ENCODE peak calls at places on chromosomes 12 and 14, in ten cellular contexts. One of them, this sample, is unnamed.

GRCh38 chr12:46711756-46712155 is 114.0 kb downstream of the SLC38A4 start:
- DNase-seq in GDM1: no peak
- DNase-seq in Calu3: no peak
- DNase-seq in fibroblast of the conjunctiva: peak
- DNase-seq in cardiac fibroblast: peak
- DNase-seq in activated CD4-positive, alpha-beta T cell treated with anti-CD3 and anti-CD28 coated beads, Interleukin-2, amount 50 U/mL, for 4 hours: no peak
- DNase-seq in T-cell: no peak
- DNase-seq in CD8-positive, alpha-beta memory T cell: no peak
- DNase-seq in GF-D8: no peak
- DNase-seq in AG09309: peak
- DNase-seq in this sample: no peak

GRCh38 chr14:85248881-85249635 is 280.9 kb upstream of the FLRT2 start:
- DNase-seq in GF-D8: no peak
- DNase-seq in GDM1: no peak
- DNase-seq in AG09309: no peak
- DNase-seq in T-cell: no peak
- DNase-seq in activated CD4-positive, alpha-beta T cell treated with anti-CD3 and anti-CD28 coated beads, Interleukin-2, amount 50 U/mL, for 4 hours: no peak
- DNase-seq in CD8-positive, alpha-beta memory T cell: no peak
- DNase-seq in fibroblast of the conjunctiva: no peak
- DNase-seq in cardiac fibroblast: peak
- DNase-seq in Calu3: no peak
- DNase-seq in this sample: no peak

GRCh38 chr14:52042371-52043037 is 26.4 kb downstream of the NID2 start:
- DNase-seq in T-cell: no peak
- DNase-seq in GDM1: no peak
- DNase-seq in activated CD4-positive, alpha-beta T cell treated with anti-CD3 and anti-CD28 coated beads, Interleukin-2, amount 50 U/mL, for 4 hours: no peak
- DNase-seq in GF-D8: no peak
- DNase-seq in AG09309: no peak
- DNase-seq in CD8-positive, alpha-beta memory T cell: no peak
- DNase-seq in fibroblast of the conjunctiva: no peak
- DNase-seq in cardiac fibroblast: no peak
- DNase-seq in Calu3: no peak
- DNase-seq in this sample: no peak

GRCh38 chr12:66409195-66409871 is 107.0 kb downstream of the HELB start:
- DNase-seq in GF-D8: peak
- DNase-seq in AG09309: peak
- DNase-seq in activated CD4-positive, alpha-beta T cell treated with anti-CD3 and anti-CD28 coated beads, Interleukin-2, amount 50 U/mL, for 4 hours: peak
- DNase-seq in Calu3: peak
- DNase-seq in fibroblast of the conjunctiva: peak
- DNase-seq in CD8-positive, alpha-beta memory T cell: no peak
- DNase-seq in cardiac fibroblast: peak
- DNase-seq in T-cell: peak
- DNase-seq in GDM1: peak
- DNase-seq in this sample: peak

GRCh38 chr12:11324426-11324825 is 14.2 kb upstream of the PRB4 start:
- DNase-seq in cardiac fibroblast: no peak
- DNase-seq in AG09309: no peak
- DNase-seq in activated CD4-positive, alpha-beta T cell treated with anti-CD3 and anti-CD28 coated beads, Interleukin-2, amount 50 U/mL, for 4 hours: no peak
- DNase-seq in Calu3: no peak
- DNase-seq in T-cell: no peak
- DNase-seq in fibroblast of the conjunctiva: no peak
- DNase-seq in GDM1: no peak
- DNase-seq in GF-D8: no peak
- DNase-seq in CD8-positive, alpha-beta memory T cell: no peak
- DNase-seq in this sample: no peak

GRCh38 chr12:111840831-111841230 is 1.2 kb upstream of the MAPKAPK5 start:
- DNase-seq in GDM1: no peak
- DNase-seq in Calu3: no peak
- DNase-seq in activated CD4-positive, alpha-beta T cell treated with anti-CD3 and anti-CD28 coated beads, Interleukin-2, amount 50 U/mL, for 4 hours: no peak
- DNase-seq in AG09309: no peak
- DNase-seq in cardiac fibroblast: no peak
- DNase-seq in GF-D8: no peak
- DNase-seq in fibroblast of the conjunctiva: no peak
- DNase-seq in CD8-positive, alpha-beta memory T cell: no peak
- DNase-seq in T-cell: no peak
- DNase-seq in this sample: no peak

GRCh38 chr14:43872222-43872621 is 634.9 kb downstream of the FSCB start:
- DNase-seq in GF-D8: no peak
- DNase-seq in Calu3: no peak
- DNase-seq in fibroblast of the conjunctiva: no peak
- DNase-seq in CD8-positive, alpha-beta memory T cell: no peak
- DNase-seq in AG09309: no peak
- DNase-seq in cardiac fibroblast: no peak
- DNase-seq in GDM1: no peak
- DNase-seq in T-cell: no peak
- DNase-seq in activated CD4-positive, alpha-beta T cell treated with anti-CD3 and anti-CD28 coated beads, Interleukin-2, amount 50 U/mL, for 4 hours: no peak
- DNase-seq in this sample: no peak

GRCh38 chr12:6135071-6135470 is 10.6 kb upstream of the VWF start:
- DNase-seq in Calu3: no peak
- DNase-seq in fibroblast of the conjunctiva: no peak
- DNase-seq in GF-D8: no peak
- DNase-seq in GDM1: no peak
- DNase-seq in cardiac fibroblast: peak
- DNase-seq in T-cell: no peak
- DNase-seq in AG09309: no peak
- DNase-seq in CD8-positive, alpha-beta memory T cell: no peak
- DNase-seq in activated CD4-positive, alpha-beta T cell treated with anti-CD3 and anti-CD28 coated beads, Interleukin-2, amount 50 U/mL, for 4 hours: no peak
- DNase-seq in this sample: no peak

GRCh38 chr12:131572626-131573025 is 138.3 kb upstream of the SFSWAP start:
- DNase-seq in activated CD4-positive, alpha-beta T cell treated with anti-CD3 and anti-CD28 coated beads, Interleukin-2, amount 50 U/mL, for 4 hours: no peak
- DNase-seq in AG09309: no peak
- DNase-seq in GDM1: no peak
- DNase-seq in GF-D8: no peak
- DNase-seq in Calu3: no peak
- DNase-seq in CD8-positive, alpha-beta memory T cell: no peak
- DNase-seq in cardiac fibroblast: no peak
- DNase-seq in T-cell: no peak
- DNase-seq in fibroblast of the conjunctiva: no peak
- DNase-seq in this sample: no peak

GRCh38 chr14:95484296-95484695 is 32.2 kb downstream of the SYNE3 start:
- DNase-seq in CD8-positive, alpha-beta memory T cell: no peak
- DNase-seq in fibroblast of the conjunctiva: no peak
- DNase-seq in activated CD4-positive, alpha-beta T cell treated with anti-CD3 and anti-CD28 coated beads, Interleukin-2, amount 50 U/mL, for 4 hours: no peak
- DNase-seq in AG09309: no peak
- DNase-seq in GDM1: no peak
- DNase-seq in T-cell: no peak
- DNase-seq in cardiac fibroblast: no peak
- DNase-seq in Calu3: no peak
- DNase-seq in GF-D8: no peak
- DNase-seq in this sample: no peak

GRCh38 chr14:98984719-98985041 is 287.3 kb downstream of the BCL11B start:
- DNase-seq in GDM1: no peak
- DNase-seq in Calu3: no peak
- DNase-seq in AG09309: no peak
- DNase-seq in fibroblast of the conjunctiva: no peak
- DNase-seq in cardiac fibroblast: no peak
- DNase-seq in T-cell: peak
- DNase-seq in CD8-positive, alpha-beta memory T cell: peak
- DNase-seq in activated CD4-positive, alpha-beta T cell treated with anti-CD3 and anti-CD28 coated beads, Interleukin-2, amount 50 U/mL, for 4 hours: peak
- DNase-seq in GF-D8: no peak
- DNase-seq in this sample: peak

GRCh38 chr12:27936196-27936595 is 36.3 kb downstream of the PTHLH start:
- DNase-seq in cardiac fibroblast: peak
- DNase-seq in activated CD4-positive, alpha-beta T cell treated with anti-CD3 and anti-CD28 coated beads, Interleukin-2, amount 50 U/mL, for 4 hours: no peak
- DNase-seq in AG09309: no peak
- DNase-seq in Calu3: no peak
- DNase-seq in T-cell: no peak
- DNase-seq in GF-D8: no peak
- DNase-seq in GDM1: no peak
- DNase-seq in CD8-positive, alpha-beta memory T cell: no peak
- DNase-seq in fibroblast of the conjunctiva: no peak
- DNase-seq in this sample: no peak

GRCh38 chr12:18068355-18068754 is 21.6 kb downstream of the RERGL start:
- DNase-seq in T-cell: no peak
- DNase-seq in AG09309: no peak
- DNase-seq in activated CD4-positive, alpha-beta T cell treated with anti-CD3 and anti-CD28 coated beads, Interleukin-2, amount 50 U/mL, for 4 hours: no peak
- DNase-seq in GDM1: no peak
- DNase-seq in GF-D8: no peak
- DNase-seq in Calu3: no peak
- DNase-seq in cardiac fibroblast: no peak
- DNase-seq in fibroblast of the conjunctiva: no peak
- DNase-seq in CD8-positive, alpha-beta memory T cell: no peak
- DNase-seq in this sample: no peak

GRCh38 chr14:101428409-101428808 is 132.9 kb upstream of the DIO3 start:
- DNase-seq in T-cell: no peak
- DNase-seq in activated CD4-positive, alpha-beta T cell treated with anti-CD3 and anti-CD28 coated beads, Interleukin-2, amount 50 U/mL, for 4 hours: no peak
- DNase-seq in fibroblast of the conjunctiva: no peak
- DNase-seq in CD8-positive, alpha-beta memory T cell: no peak
- DNase-seq in AG09309: no peak
- DNase-seq in Calu3: no peak
- DNase-seq in GF-D8: no peak
- DNase-seq in cardiac fibroblast: no peak
- DNase-seq in GDM1: no peak
- DNase-seq in this sample: no peak

GRCh38 chr14:21543426-21544350 is 17.5 kb upstream of the SALL2 start:
- DNase-seq in GF-D8: no peak
- DNase-seq in fibroblast of the conjunctiva: no peak
- DNase-seq in activated CD4-positive, alpha-beta T cell treated with anti-CD3 and anti-CD28 coated beads, Interleukin-2, amount 50 U/mL, for 4 hours: no peak
- DNase-seq in CD8-positive, alpha-beta memory T cell: no peak
- DNase-seq in T-cell: no peak
- DNase-seq in cardiac fibroblast: no peak
- DNase-seq in GDM1: no peak
- DNase-seq in Calu3: no peak
- DNase-seq in AG09309: no peak
- DNase-seq in this sample: no peak